ENCODE peak calls at places on chromosomes 11 and 22, in eight cellular contexts. M is heart left ventricle, K is HCT116, A is adrenal gland, R is transverse colon, H is ovary, J is A549, W is stomach. P is an unnamed sample.
A peak's percentile ranks its signal among the peaks of the same experiment; 100 is the strongest.

GRCh38 chr11:82924522-82925224 is 23.1 kb downstream of the DDIAS start:
- DNase-seq in M (no peak), K (no peak), A (no peak), R (no peak), H (no peak), J (no peak), W (no peak), P (no peak)

GRCh38 chr11:12768731-12769673 is 94.8 kb downstream of the TEAD1 start:
- DNase-seq in M (no peak), K (no peak), A (no peak), R (no peak), H (no peak), J (no peak), W (no peak), P (no peak)

GRCh38 chr11:91773090-91773489 is 451.5 kb upstream of the FAT3 start:
- DNase-seq in M (no peak), K (no peak), A (no peak), R (no peak), H (no peak), J (peak; percentile 29), W (no peak), P (no peak)

GRCh38 chr11:8870461-8871282 is 40.3 kb upstream of the AKIP1 start:
- DNase-seq in M (peak; percentile 65), K (peak; percentile 68), A (peak; percentile 63), R (peak; percentile 81), H (peak; percentile 76), J (peak; percentile 86), W (peak; percentile 75), P (peak; percentile 66)

GRCh38 chr11:61495801-61496601 is 12.5 kb upstream of the LRRC10B start:
- DNase-seq in M (no peak), K (no peak), A (peak; percentile 91), R (no peak), H (no peak), J (no peak), W (peak; percentile 60), P (peak; percentile 38)

GRCh38 chr22:49417326-49417725 is 410.3 kb downstream of the BRD1 start:
- DNase-seq in M (no peak), K (no peak), A (no peak), R (no peak), H (no peak), J (no peak), W (no peak), P (no peak)

GRCh38 chr11:102666331-102666957 is 39.1 kb downstream of the MMP27 start:
- DNase-seq in M (no peak), K (peak; percentile 37), A (peak; percentile 56), R (peak; percentile 18), H (no peak), J (peak; percentile 46), W (no peak), P (no peak)

GRCh38 chr22:36405671-36406070 is 17.9 kb upstream of the MYH9 start:
- DNase-seq in M (peak; percentile 43), K (no peak), A (no peak), R (peak; percentile 56), H (no peak), J (no peak), W (peak; percentile 36), P (peak; percentile 56)

GRCh38 chr11:40316171-40316570 is 1143.3 kb downstream of the LRRC4C start:
- DNase-seq in M (no peak), K (no peak), A (no peak), R (no peak), H (no peak), J (no peak), W (no peak), P (no peak)

GRCh38 chr22:44211946-44212930 is 31.5 kb downstream of the PARVG start:
- DNase-seq in M (no peak), K (no peak), A (peak; percentile 37), R (no peak), H (no peak), J (no peak), W (no peak), P (no peak)

GRCh38 chr11:78991681-78992080 is 417.0 kb upstream of the NARS2 start:
- DNase-seq in M (no peak), K (no peak), A (no peak), R (no peak), H (no peak), J (no peak), W (no peak), P (no peak)

GRCh38 chr11:16347928-16348685 is 8.2 kb downstream of the SOX6 start:
- DNase-seq in M (no peak), K (no peak), A (no peak), R (no peak), H (no peak), J (no peak), W (no peak), P (no peak)

GRCh38 chr11:93089474-93090102 is 108.2 kb downstream of the SLC36A4 start:
- DNase-seq in M (no peak), K (peak; percentile 52), A (peak; percentile 56), R (peak; percentile 27), H (no peak), J (peak; percentile 43), W (no peak), P (peak; percentile 11)

GRCh38 chr22:46070215-46070721 is 80.1 kb upstream of the PPARA start:
- DNase-seq in M (peak; percentile 69), K (no peak), A (peak; percentile 91), R (peak; percentile 74), H (peak; percentile 91), J (peak; percentile 80), W (peak; percentile 75), P (peak; percentile 87)

GRCh38 chr22:46070722-46071450 is 79.4 kb upstream of the PPARA start:
- DNase-seq in M (peak; percentile 81), K (no peak), A (peak; percentile 64), R (peak; percentile 68), H (peak; percentile 88), J (peak; percentile 63), W (peak; percentile 71), P (peak; percentile 68)

GRCh38 chr22:46072981-46073682 is 77.2 kb upstream of the PPARA start:
- DNase-seq in M (no peak), K (no peak), A (peak; percentile 48), R (peak; percentile 7), H (peak; percentile 26), J (no peak), W (peak; percentile 22), P (peak; percentile 11)

GRCh38 chr22:46072030-46072881 is 78.1 kb upstream of the PPARA start:
- DNase-seq in M (peak; percentile 67), K (no peak), A (peak; percentile 80), R (peak; percentile 84), H (peak; percentile 68), J (no peak), W (peak; percentile 82), P (peak; percentile 68)

DNA sequence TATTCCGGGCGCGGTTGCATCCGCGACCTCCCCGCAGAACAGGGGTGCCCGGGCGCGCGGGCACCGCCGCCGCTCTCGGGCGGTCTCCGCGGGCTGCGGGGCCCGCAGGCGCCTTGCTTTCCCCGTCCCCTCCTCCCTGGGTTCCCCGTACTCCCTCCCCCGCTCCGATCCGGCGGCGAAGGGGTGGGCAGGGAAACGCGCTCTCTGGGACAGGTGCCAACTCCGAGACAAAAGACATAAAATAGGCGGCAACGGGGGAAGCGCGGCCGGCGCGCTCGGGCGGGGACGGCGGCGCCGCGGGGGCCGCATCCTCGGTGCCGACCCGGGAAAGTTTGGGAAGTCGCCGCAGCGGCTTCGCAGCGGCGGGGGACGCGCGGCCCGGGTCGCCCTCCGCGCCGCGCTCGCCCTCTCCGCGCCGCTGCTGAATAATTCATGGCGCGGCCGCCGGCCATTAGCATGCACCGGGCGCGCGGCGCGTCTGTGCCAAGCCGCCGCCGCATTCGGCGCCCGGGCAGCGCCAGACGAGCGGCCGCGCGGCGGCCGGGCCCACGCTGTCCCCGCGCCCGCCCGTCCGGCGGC is 78.8 kb upstream of the PPARA start:
- DNase-seq in M (peak; percentile 95), K (peak; percentile 80), A (peak; percentile 97), R (peak; percentile 89), H (peak; percentile 96), J (peak; percentile 92), W (peak; percentile 91), P (peak; percentile 95)
- TF ChIP-seq POLR2A in M (peak; percentile 42), K (peak; percentile 53), A (peak; percentile 55), R (no peak), H (peak; percentile 48), J (peak; percentile 87), W (no peak), P (peak; percentile 69)

DNA sequence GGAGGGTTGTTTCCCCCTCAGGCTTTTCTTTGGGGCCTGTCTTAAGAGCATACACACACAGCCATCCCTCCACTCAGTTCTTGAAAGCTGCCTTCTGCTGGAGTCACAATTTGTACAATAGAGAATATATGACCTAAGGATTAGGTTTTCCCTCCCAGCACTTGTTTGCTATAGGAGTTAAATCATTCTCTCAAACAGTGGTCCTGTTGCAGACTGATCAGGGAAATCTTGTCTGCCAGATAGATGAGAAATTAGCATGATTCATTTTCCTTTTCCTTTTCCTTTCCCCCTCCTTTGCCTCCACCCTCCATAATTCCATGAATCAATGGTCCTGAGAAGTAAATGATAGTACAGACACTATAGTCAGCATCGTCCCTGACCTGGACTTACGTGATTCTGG is 3.3 kb downstream of the PRSS23 start:
- DNase-seq in M (no peak), K (no peak), A (no peak), R (no peak), H (no peak), J (no peak), W (no peak), P (no peak)
- H3K4me1 ChIP-seq in M (peaks cover 38% of the 10 kb centered on the region), K (peaks cover 3% of the 10 kb centered on the region), A (peaks cover 20% of the 10 kb centered on the region), R (peaks cover 43% of the 10 kb centered on the region), H (peaks cover 7% of the 10 kb centered on the region), J (peaks cover 69% of the 10 kb centered on the region), W (peaks cover 61% of the 10 kb centered on the region), P (peaks cover 29% of the 10 kb centered on the region)

DNA sequence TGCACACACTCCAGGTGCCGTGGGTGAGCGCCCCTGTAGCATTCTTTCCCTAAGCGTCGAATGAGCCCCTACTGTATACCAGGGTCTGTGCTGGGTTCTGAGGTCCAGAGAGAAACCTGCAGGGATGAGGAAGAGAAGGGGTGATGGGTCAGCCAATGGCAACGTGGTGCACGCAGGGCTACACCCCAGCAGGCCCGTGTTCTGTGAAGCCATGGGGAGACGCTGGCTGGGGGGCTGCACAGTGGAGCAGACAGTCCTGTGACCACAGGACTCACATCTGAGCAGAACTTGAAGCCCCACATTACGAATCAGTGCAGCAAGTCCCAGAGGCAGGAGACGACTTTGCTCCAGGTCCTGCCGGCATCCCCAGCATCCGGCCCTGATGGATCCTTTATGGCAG is 1481.4 kb downstream of the BRD1 start:
- DNase-seq in M (no peak), K (no peak), A (no peak), R (no peak), H (no peak), J (no peak), W (no peak), P (no peak)
- H3K9me3 ChIP-seq in M (no peaks in the 10 kb centered on the region), K (peaks cover 5% of the 10 kb centered on the region), A (no peaks in the 10 kb centered on the region), R (no peaks in the 10 kb centered on the region), H (no peaks in the 10 kb centered on the region), J (no peaks in the 10 kb centered on the region), W (no peaks in the 10 kb centered on the region), P (no peaks in the 10 kb centered on the region)

DNA sequence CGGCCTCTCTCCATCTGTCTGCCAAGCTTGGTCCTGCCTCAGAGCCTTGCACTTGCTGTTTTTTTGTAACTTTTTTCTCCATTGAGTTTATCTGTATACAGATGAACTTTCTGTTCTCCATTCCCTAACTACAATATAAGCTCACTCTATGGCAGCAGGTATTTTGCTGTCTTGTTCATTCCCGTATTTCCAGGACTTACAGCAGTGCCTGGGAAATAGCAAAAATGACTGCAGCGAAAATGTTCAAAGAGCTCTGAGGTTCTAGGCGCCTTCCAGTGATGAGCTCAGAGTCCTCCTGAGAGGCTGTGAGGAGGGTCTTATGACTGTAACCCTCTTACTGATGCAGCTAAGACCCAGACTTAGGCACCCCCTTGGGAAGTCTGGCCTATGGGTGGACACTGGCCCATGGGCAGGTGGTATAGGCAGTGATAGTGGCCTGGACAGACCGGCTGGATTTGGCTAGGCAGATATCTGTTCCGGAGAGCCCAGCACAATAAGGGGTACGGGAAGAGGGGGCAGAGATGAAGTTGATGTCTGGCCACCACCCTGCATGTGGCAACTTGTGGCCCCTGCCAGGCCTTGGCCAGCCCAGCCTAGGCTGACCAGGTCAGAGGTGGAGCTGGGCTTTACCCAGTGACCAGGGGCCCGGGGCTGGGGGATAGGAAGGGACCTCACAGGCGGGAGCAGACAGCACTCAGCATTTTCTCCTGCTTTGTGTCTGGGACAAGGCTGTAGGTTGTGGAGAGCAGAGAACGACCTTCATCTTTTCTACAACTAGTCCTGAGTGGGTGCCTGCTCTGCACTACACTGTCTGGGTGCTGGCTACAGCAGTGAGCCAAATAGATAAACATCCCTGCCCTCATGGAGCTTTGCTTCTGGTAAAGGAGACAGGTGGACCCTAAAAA is 4.6 kb downstream of the ATF4 start:
- DNase-seq in M (no peak), K (no peak), A (no peak), R (no peak), H (no peak), J (no peak), W (no peak), P (no peak)
- TF ChIP-seq POLR2A in M (no peak), K (no peak), A (no peak), R (no peak), H (no peak), J (no peak), W (no peak), P (peak; percentile 10)